ENCODE peak calls at places on chromosomes 12 and 14, in four cellular contexts. L is stimulated activated CD8-positive, alpha-beta memory T cell treated with anti-CD3 and anti-CD28 coated beads, Interleukin-12 subunit alpha, Interleukin-12 subunit beta, amount 100 ng/mL, for 4 hours; B is skeletal muscle cell; I is NCI-H2081. X is an unnamed sample.

GRCh38 chr12:10179871-10180270 is 1.0 kb downstream of the TMEM52B start:
- DNase-seq in L (no peak), B (no peak), I (no peak), X (no peak)

GRCh38 chr14:50978888-50979287 is 34.6 kb upstream of the PYGL start:
- DNase-seq in L (no peak), B (no peak), I (no peak), X (no peak)

GRCh38 chr14:79967001-79967400 is 244.3 kb downstream of the DIO2 start:
- DNase-seq in L (no peak), B (no peak), I (no peak), X (no peak)

GRCh38 chr14:50766338-50766886 is 64.5 kb downstream of the NIN start:
- DNase-seq in L (no peak), B (no peak), I (no peak), X (no peak)

GRCh38 chr12:18966927-18967326 is 162.6 kb upstream of the PLEKHA5 start:
- DNase-seq in L (no peak), B (no peak), I (no peak), X (peak)

GRCh38 chr14:64438181-64438839 is 27.0 kb upstream of the AKAP5 start:
- DNase-seq in L (no peak), B (peak), I (no peak), X (no peak)

GRCh38 chr12:85951823-85952222 is 77.7 kb downstream of the NTS start:
- DNase-seq in L (no peak), B (no peak), I (peak), X (peak)

GRCh38 chr14:60637490-60638452 is 11.5 kb downstream of the SIX1 start:
- DNase-seq in L (no peak), B (no peak), I (no peak), X (no peak)

GRCh38 chr14:22472935-22473854 is 115.8 kb downstream of the DAD1 start:
- DNase-seq in L (no peak), B (no peak), I (no peak), X (no peak)

GRCh38 chr14:33647385-33647786 is 303.5 kb downstream of the EGLN3 start:
- DNase-seq in L (no peak), B (peak), I (no peak), X (no peak)

GRCh38 chr12:108297895-108298760 is 41.0 kb downstream of the CMKLR1 start:
- DNase-seq in L (no peak), B (no peak), I (no peak), X (no peak)

GRCh38 chr14:68247867-68248266 is 428.3 kb downstream of the RAD51B start:
- DNase-seq in L (no peak), B (no peak), I (no peak), X (no peak)

GRCh38 chr14:100838493-100839440 is 12.8 kb downstream of the MEG3 start:
- DNase-seq in L (no peak), B (no peak), I (no peak), X (no peak)

GRCh38 chr14:89067293-89067972 is 243.0 kb downstream of the TTC8 start:
- DNase-seq in L (no peak), B (no peak), I (no peak), X (no peak)

GRCh38 chr12:121781751-121782615 is 11.5 kb downstream of the RHOF start:
- DNase-seq in L (peak), B (no peak), I (no peak), X (no peak)

GRCh38 chr12:131091413-131091975 is 137.8 kb downstream of the ADGRD1 start:
- DNase-seq in L (no peak), B (no peak), I (no peak), X (no peak)

GRCh38 chr12:95385646-95386045 is 88.3 kb upstream of the METAP2 start:
- DNase-seq in L (no peak), B (peak), I (no peak), X (no peak)

GRCh38 chr12:1306096-1306495 is 288.3 kb downstream of the FBXL14 start:
- DNase-seq in L (no peak), B (no peak), I (no peak), X (no peak)

GRCh38 chr12:76080017-76080728 is 4.3 kb downstream of the NAP1L1 start:
- DNase-seq in L (no peak), B (no peak), I (peak), X (no peak)

GRCh38 chr14:51715742-51716141 is 64.0 kb downstream of the FRMD6 start:
- DNase-seq in L (no peak), B (no peak), I (no peak), X (no peak)

GRCh38 chr12:122687091-122687490 is 16.1 kb downstream of the HCAR2 start:
- DNase-seq in L (no peak), B (no peak), I (peak), X (no peak)

GRCh38 chr14:104891121-104891551 is 26.1 kb downstream of the CEP170B start:
- DNase-seq in L (no peak), B (no peak), I (no peak), X (no peak)

GRCh38 chr14:76863724-76864407 is 37.7 kb downstream of the LRRC74A start:
- DNase-seq in L (no peak), B (no peak), I (peak), X (peak)

GRCh38 chr14:104694991-104695659 is 5.7 kb downstream of the INF2 start:
- DNase-seq in L (no peak), B (no peak), I (peak), X (peak)

GRCh38 chr12:40988831-40989230 is 199.3 kb upstream of the PDZRN4 start:
- DNase-seq in L (no peak), B (no peak), I (no peak), X (no peak)

GRCh38 chr14:101113835-101114725 is 210.6 kb upstream of the RTL1 start:
- DNase-seq in L (no peak), B (no peak), I (no peak), X (no peak)

GRCh38 chr14:26199599-26200370 is 398.0 kb downstream of the NOVA1 start:
- DNase-seq in L (no peak), B (peak), I (peak), X (no peak)

GRCh38 chr14:60197629-60198318 is 32.6 kb upstream of the DHRS7 start:
- DNase-seq in L (no peak), B (no peak), I (no peak), X (no peak)

X was measured in NCI-H146.